ENCODE peak calls at places on chromosome 20, in eight cellular contexts. D, E, O, N, I, X, H and J are unnamed samples.

GRCh38 chr20:6469695-6470094 is 297.8 kb upstream of the BMP2 start:
- DNase-seq in D (no peak), E (no peak), O (no peak), N (no peak), I (no peak), X (no peak), H (no peak), J (no peak)

GRCh38 chr20:58297394-58297793 is 12.1 kb upstream of the RAB22A start:
- DNase-seq in D (no peak), E (no peak), O (no peak), N (no peak), I (no peak), X (no peak), H (no peak), J (no peak)

GRCh38 chr20:1118004-1118335 is 432 bp upstream of the PSMF1 start:
- DNase-seq in D (no peak), E (no peak), O (no peak), N (no peak), I (no peak), X (no peak), H (no peak), J (no peak)

GRCh38 chr20:21125072-21125848 is 622 bp upstream of the KIZ start:
- DNase-seq in D (no peak), E (no peak), O (peak; percentile 76), N (peak; percentile 14), I (no peak), X (peak; percentile 88), H (peak; percentile 70), J (peak; percentile 41)

GRCh38 chr20:36400901-36401300 is 94.8 kb downstream of the DLGAP4 start:
- DNase-seq in D (no peak), E (no peak), O (no peak), N (peak; percentile 40), I (no peak), X (no peak), H (peak; percentile 81), J (no peak)

GRCh38 chr20:53824779-53825178 is 231.1 kb upstream of the ZNF217 start:
- DNase-seq in D (no peak), E (no peak), O (no peak), N (no peak), I (no peak), X (no peak), H (no peak), J (peak; percentile 53)

GRCh38 chr20:550611-551010 is 7.0 kb upstream of the CSNK2A1 start:
- DNase-seq in D (no peak), E (no peak), O (no peak), N (no peak), I (no peak), X (no peak), H (no peak), J (no peak)

GRCh38 chr20:50874758-50875665 is 56.2 kb downstream of the ADNP start:
- DNase-seq in D (no peak), E (no peak), O (no peak), N (no peak), I (no peak), X (no peak), H (no peak), J (no peak)

GRCh38 chr20:46962452-46963195 is 68.0 kb downstream of the EYA2 start:
- DNase-seq in D (no peak), E (no peak), O (no peak), N (no peak), I (no peak), X (no peak), H (no peak), J (peak; percentile 39)

GRCh38 chr20:46548688-46549087 is 1.8 kb downstream of the OCSTAMP start:
- DNase-seq in D (no peak), E (no peak), O (no peak), N (no peak), I (no peak), X (no peak), H (no peak), J (no peak)

GRCh38 chr20:45904583-45905504 is 7.1 kb downstream of the PLTP start:
- DNase-seq in D (no peak), E (no peak), O (no peak), N (no peak), I (no peak), X (no peak), H (no peak), J (no peak)

GRCh38 chr20:8291200-8291599 is 159.1 kb downstream of the PLCB1 start:
- DNase-seq in D (no peak), E (no peak), O (no peak), N (no peak), I (no peak), X (no peak), H (no peak), J (no peak)

GRCh38 chr20:8292793-8293192 is 160.7 kb downstream of the PLCB1 start:
- DNase-seq in D (no peak), E (no peak), O (no peak), N (no peak), I (no peak), X (no peak), H (no peak), J (no peak)

GRCh38 chr20:8293791-8294190 is 161.7 kb downstream of the PLCB1 start:
- DNase-seq in D (no peak), E (no peak), O (no peak), N (no peak), I (no peak), X (no peak), H (no peak), J (peak; percentile 12)

GRCh38 chr20:8287328-8287727 is 155.3 kb downstream of the PLCB1 start:
- DNase-seq in D (no peak), E (no peak), O (no peak), N (no peak), I (no peak), X (no peak), H (no peak), J (no peak)

GRCh38 chr20:8291873-8292272 is 159.8 kb downstream of the PLCB1 start:
- DNase-seq in D (no peak), E (no peak), O (no peak), N (no peak), I (no peak), X (no peak), H (no peak), J (peak; percentile 77)
- TF ChIP-seq USF2 in D (no peak), E (no peak), O (no peak), N (no peak), I (no peak), X (no peak), H (no peak), J (no peak)

GRCh38 chr20:19765266-19765665 is 7.2 kb downstream of the RIN2 start:
- DNase-seq in D (no peak), E (no peak), O (no peak), N (no peak), I (no peak), X (no peak), H (no peak), J (no peak)
- TF ChIP-seq USF2 in D (no peak), E (no peak), O (no peak), N (no peak), I (no peak), X (no peak), H (no peak), J (no peak)

GRCh38 chr20:40472905-40473304 is 216.1 kb downstream of the MAFB start:
- DNase-seq in D (no peak), E (no peak), O (no peak), N (no peak), I (no peak), X (no peak), H (no peak), J (no peak)

GRCh38 chr20:40467703-40468411 is 221.2 kb downstream of the MAFB start:
- DNase-seq in D (no peak), E (no peak), O (no peak), N (no peak), I (no peak), X (no peak), H (no peak), J (no peak)

GRCh38 chr20:40468759-40469158 is 220.3 kb downstream of the MAFB start:
- DNase-seq in D (no peak), E (no peak), O (no peak), N (no peak), I (no peak), X (no peak), H (no peak), J (no peak)

GRCh38 chr20:40470313-40471260 is 218.4 kb downstream of the MAFB start:
- DNase-seq in D (no peak), E (no peak), O (no peak), N (no peak), I (no peak), X (no peak), H (peak; percentile 19), J (no peak)

DNA sequence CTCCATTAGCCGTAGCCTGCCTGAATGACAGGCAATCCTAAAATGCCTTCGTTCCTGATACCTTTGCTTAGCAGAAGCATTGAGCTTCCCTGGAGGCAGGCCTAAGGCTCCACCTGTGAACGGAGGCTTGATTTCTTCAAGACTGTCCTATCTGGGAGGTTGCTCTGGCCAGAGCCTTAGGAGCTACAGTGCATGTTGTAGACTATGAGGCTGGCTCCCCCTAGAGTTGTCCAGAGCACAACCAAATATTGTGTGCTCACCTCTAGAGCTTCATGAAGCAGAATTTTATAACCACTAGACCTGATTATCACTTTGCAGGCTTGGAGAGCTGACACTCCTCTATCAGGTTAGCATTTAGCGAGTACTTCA is 217.8 kb downstream of the MAFB start:
- DNase-seq in D (no peak), E (peak; percentile 17), O (peak; percentile 18), N (peak; percentile 47), I (no peak), X (no peak), H (peak; percentile 47), J (no peak)
- TF ChIP-seq USF2 in D (no peak), E (no peak), O (no peak), N (no peak), I (no peak), X (no peak), H (no peak), J (no peak)

GRCh38 chr20:23139524-23139923 is 53.4 kb upstream of the CD93 start:
- DNase-seq in D (no peak), E (no peak), O (no peak), N (no peak), I (no peak), X (no peak), H (no peak), J (no peak)
- TF ChIP-seq USF2 in D (no peak), E (no peak), O (no peak), N (no peak), I (peak; percentile 27), X (no peak), H (no peak), J (no peak)

DNA sequence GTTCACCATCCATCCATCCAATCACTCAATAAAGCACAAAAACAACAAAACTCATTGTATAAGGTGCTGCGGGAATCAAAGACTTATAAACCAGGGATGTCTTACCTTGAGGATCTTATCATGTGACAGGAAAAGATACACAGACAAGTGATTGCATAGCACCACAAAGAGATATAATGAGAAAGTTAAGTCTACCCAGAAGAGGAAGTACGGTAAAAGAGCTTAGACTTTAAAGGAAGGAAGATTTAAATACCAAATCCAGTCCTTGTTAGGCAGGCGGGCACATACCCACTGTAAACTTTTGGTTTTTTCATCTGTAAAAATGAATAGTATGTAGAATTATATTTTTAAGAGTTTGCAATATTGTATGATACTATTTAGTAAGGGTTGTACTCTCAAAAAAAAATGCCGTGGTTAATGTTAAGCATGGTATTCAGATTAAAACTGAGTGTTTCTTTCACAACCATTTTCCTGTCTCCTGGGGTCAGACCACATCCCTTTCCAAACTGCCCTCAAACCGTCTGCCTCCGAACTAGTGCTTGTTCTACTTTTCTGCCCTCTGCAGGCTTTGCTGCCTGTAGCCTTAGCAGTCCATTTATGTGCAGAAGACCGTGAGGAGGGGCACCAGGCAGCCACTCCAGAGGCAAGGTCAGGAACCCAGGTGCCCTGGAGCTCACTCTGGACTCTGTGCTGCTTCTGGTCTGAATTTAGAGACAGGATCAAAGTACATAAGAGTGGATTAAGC is 179.5 kb upstream of the SYNDIG1 start:
- DNase-seq in D (no peak), E (no peak), O (no peak), N (no peak), I (no peak), X (no peak), H (no peak), J (no peak)
- TF ChIP-seq USF2 in D (no peak), E (no peak), O (no peak), N (no peak), I (no peak), X (no peak), H (no peak), J (no peak)